ENCODE peak calls at places on chromosome 20, in six cellular contexts. P is astrocyte of the spinal cord, O is neuronal stem cell, G is GM12878, Y is nephron progenitor cell, T is right cardiac atrium. S is an unnamed sample.

GRCh38 chr20:62222972-62223371 is 2.9 kb upstream of the HRH3 start:
- DNase-seq in P (no peak), O (no peak), T (no peak), Y (no peak), G (no peak), S (no peak)

GRCh38 chr20:25382704-25383370 is 7.8 kb downstream of the ABHD12 start:
- DNase-seq in Y (no peak), T (no peak), O (no peak), G (no peak), P (no peak), S (peak)

GRCh38 chr20:48052492-48052870 is 267.2 kb upstream of the SULF2 start:
- DNase-seq in P (no peak), O (no peak), G (no peak), Y (no peak), T (no peak), S (no peak)

GRCh38 chr20:38927902-38928578 is 1.8 kb downstream of the FAM83D start:
- DNase-seq in T (no peak), P (no peak), G (no peak), O (no peak), Y (no peak), S (no peak)

GRCh38 chr20:55597526-55597925 is 407.8 kb downstream of the CBLN4 start:
- DNase-seq in P (no peak), O (no peak), G (no peak), T (no peak), Y (no peak), S (no peak)

GRCh38 chr20:258963-259362 is 1.4 kb downstream of the DEFB132 start:
- DNase-seq in T (no peak), G (no peak), O (no peak), P (peak), Y (no peak), S (no peak)

GRCh38 chr20:46049815-46050214 is 20.8 kb downstream of the SLC12A5 start:
- DNase-seq in Y (no peak), G (no peak), O (no peak), T (no peak), P (no peak), S (no peak)

GRCh38 chr20:59994697-59995122 is 36.5 kb downstream of the CDH26 start:
- DNase-seq in Y (peak), G (no peak), O (peak), P (no peak), T (peak), S (peak)

GRCh38 chr20:10812738-10813327 is 139.0 kb upstream of the JAG1 start:
- DNase-seq in P (no peak), O (no peak), G (no peak), T (no peak), Y (no peak), S (no peak)

GRCh38 chr20:48835390-48835789 is 7.6 kb upstream of the PREX1 start:
- DNase-seq in T (no peak), Y (no peak), O (no peak), P (no peak), G (no peak), S (no peak)

GRCh38 chr20:313948-314347 is 11.4 kb upstream of the SOX12 start:
- DNase-seq in O (no peak), Y (no peak), T (no peak), G (no peak), P (peak), S (no peak)

GRCh38 chr20:34111057-34111711 is 859 bp downstream of the EIF2S2 start:
- DNase-seq in G (no peak), O (no peak), Y (peak), T (peak), P (peak), S (no peak)